ENCODE peak calls at places on chromosomes 16 and 17, in seven cellular contexts. T, I, J, N, Y, L and D are unnamed samples. For H3K27me3, the result is how much of the 10 kb centered on the place peaks cover.

GRCh38 chr16:57897053-57897784 is 73.7 kb downstream of the CNGB1 start:
- DNase-seq in T (no peak), I (no peak), J (no peak), N (no peak), Y (no peak), L (no peak), D (no peak)

GRCh38 chr16:70157105-70157476 is 16.5 kb upstream of the CLEC18C start:
- DNase-seq in T (no peak), I (no peak), J (no peak), N (no peak), Y (no peak), L (no peak), D (no peak)

GRCh38 chr16:1706386-1707192 is 594 bp downstream of the MAPK8IP3 start:
- DNase-seq in T (peak), I (peak), J (no peak), N (no peak), Y (no peak), L (peak), D (no peak)

GRCh38 chr17:76904116-76904515 is 35.9 kb downstream of the MGAT5B start:
- DNase-seq in T (no peak), I (no peak), J (no peak), N (no peak), Y (no peak), L (no peak), D (no peak)

GRCh38 chr16:68356249-68356918 is 45.6 kb downstream of the PRMT7 start:
- DNase-seq in T (peak), I (no peak), J (no peak), N (peak), Y (no peak), L (no peak), D (no peak)

GRCh38 chr17:17041018-17041521 is 1.2 kb upstream of the MPRIP start:
- DNase-seq in T (no peak), I (peak), J (no peak), N (no peak), Y (no peak), L (peak), D (no peak)

GRCh38 chr17:72346306-72346705 is 225.5 kb downstream of the SOX9 start:
- DNase-seq in T (no peak), I (no peak), J (no peak), N (no peak), Y (no peak), L (no peak), D (no peak)

GRCh38 chr16:19688396-19689024 is 29.5 kb downstream of the KNOP1 start:
- DNase-seq in T (no peak), I (no peak), J (no peak), N (no peak), Y (no peak), L (no peak), D (no peak)

GRCh38 chr16:22734313-22734869 is 79.6 kb upstream of the HS3ST2 start:
- DNase-seq in T (no peak), I (no peak), J (no peak), N (no peak), Y (no peak), L (no peak), D (no peak)

GRCh38 chr17:77318021-77318420 is 177.3 kb downstream of the SEC14L1 start:
- DNase-seq in T (no peak), I (no peak), J (no peak), N (no peak), Y (no peak), L (no peak), D (no peak)

GRCh38 chr17:50472286-50472685 is 3.6 kb upstream of the CHAD start:
- DNase-seq in T (no peak), I (peak), J (no peak), N (no peak), Y (no peak), L (no peak), D (no peak)

GRCh38 chr17:41683441-41684007 is 5.2 kb upstream of the EIF1 start:
- DNase-seq in T (no peak), I (no peak), J (no peak), N (no peak), Y (no peak), L (no peak), D (no peak)

GRCh38 chr16:19886061-19886792 is 1.6 kb upstream of the GPRC5B start:
- DNase-seq in T (peak), I (no peak), J (peak), N (peak), Y (peak), L (peak), D (no peak)

GRCh38 chr16:27235938-27236245 is 32.6 kb downstream of the KDM8 start:
- DNase-seq in T (no peak), I (no peak), J (no peak), N (no peak), Y (no peak), L (no peak), D (no peak)

GRCh38 chr16:87057291-87057881 is 259.8 kb downstream of the C16orf95 start:
- DNase-seq in T (no peak), I (no peak), J (no peak), N (no peak), Y (no peak), L (no peak), D (no peak)

GRCh38 chr16:87054856-87055255 is 262.3 kb downstream of the C16orf95 start:
- DNase-seq in T (no peak), I (no peak), J (no peak), N (no peak), Y (no peak), L (no peak), D (no peak)

GRCh38 chr16:87056551-87056950 is 260.6 kb downstream of the C16orf95 start:
- DNase-seq in T (no peak), I (no peak), J (no peak), N (no peak), Y (no peak), L (no peak), D (no peak)

GRCh38 chr16:87054154-87054553 is 263.0 kb downstream of the C16orf95 start:
- DNase-seq in T (no peak), I (no peak), J (no peak), N (no peak), Y (no peak), L (no peak), D (no peak)

DNA sequence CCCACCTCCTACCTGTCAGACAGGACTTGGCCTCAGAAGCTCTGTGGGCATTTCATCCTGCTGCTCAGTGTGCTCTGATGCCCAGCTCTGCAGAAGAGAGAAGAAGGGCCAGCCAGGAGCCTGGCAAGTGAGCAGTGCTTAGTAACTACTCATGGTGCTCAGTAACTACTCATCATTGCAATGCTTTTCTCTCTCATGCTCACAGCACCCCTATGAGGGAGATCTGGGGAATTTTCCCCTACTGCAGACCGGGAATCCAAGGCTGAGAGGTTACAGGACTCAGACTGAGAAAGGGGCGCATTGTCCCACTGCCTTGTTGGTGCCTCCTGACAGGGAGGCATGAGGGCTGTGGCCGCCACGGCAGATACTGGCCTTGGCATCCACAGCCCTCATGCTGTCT is 261.1 kb downstream of the C16orf95 start:
- DNase-seq in T (no peak), I (no peak), J (no peak), N (no peak), Y (no peak), L (no peak), D (no peak)
- TF ChIP-seq CTCF in T (no peak), I (no peak), J (peak), N (no peak), Y (no peak), L (no peak), D (no peak)

GRCh38 chr17:48632579-48633265 is 6.6 kb upstream of the HOXB9 start:
- DNase-seq in T (no peak), I (no peak), J (no peak), N (no peak), Y (no peak), L (no peak), D (no peak)
- H3K27me3 ChIP-seq in T (under half), I (half or more), J (half or more), N (under half), Y (half or more), L (half or more), D (half or more)

GRCh38 chr16:75073551-75074414 is 42.8 kb downstream of the LDHD start:
- DNase-seq in T (no peak), I (no peak), J (no peak), N (no peak), Y (no peak), L (no peak), D (no peak)
- H3K4me3 ChIP-seq in T (no peak), I (no peak), J (no peak), N (no peak), Y (no peak), L (no peak), D (no peak)

GRCh38 chr16:35102780-35103403 is 1643.5 kb downstream of the TP53TG3F start:
- DNase-seq in T (no peak), I (no peak), J (no peak), N (no peak), Y (no peak), L (no peak), D (no peak)
- TF ChIP-seq CTCF in T (no peak), I (no peak), J (no peak), N (peak), Y (no peak), L (peak), D (peak)

GRCh38 chr17:36932383-36933173 is 4.7 kb upstream of the LHX1 start:
- DNase-seq in T (no peak), I (no peak), J (no peak), N (no peak), Y (no peak), L (no peak), D (no peak)
- H3K27me3 ChIP-seq in T (half or more), I (half or more), J (half or more), N (half or more), Y (half or more), L (half or more), D (half or more)